ENCODE peak calls at places on chromosome 9, in four cellular contexts. J is thyroid gland, O is ovary, L is gastrocnemius medialis. D is an unnamed sample.

GRCh38 chr9:136532799-136533774 is 12.8 kb downstream of the NOTCH1 start:
- DNase-seq in O (no peak), J (no peak), L (no peak), D (peak; percentile 63)

GRCh38 chr9:80775515-80775914 is 913.8 kb downstream of the TLE1 start:
- DNase-seq in L (no peak), J (no peak), O (no peak), D (no peak)

GRCh38 chr9:113993838-113994540 is 84.1 kb downstream of the AMBP start:
- DNase-seq in J (peak; percentile 98), O (peak; percentile 58), L (peak; percentile 77), D (peak; percentile 60)

GRCh38 chr9:92975452-92975770 is 28.1 kb downstream of the FGD3 start:
- DNase-seq in J (no peak), L (no peak), O (no peak), D (no peak)

GRCh38 chr9:32677931-32678330 is 42.5 kb upstream of the TAF1L start:
- DNase-seq in O (no peak), J (no peak), L (no peak), D (no peak)

GRCh38 chr9:129252937-129253819 is 75.1 kb upstream of the IER5L start:
- DNase-seq in O (no peak), J (no peak), L (no peak), D (no peak)

GRCh38 chr9:123749580-123750202 is 180.2 kb downstream of the DENND1A start:
- DNase-seq in J (no peak), L (no peak), O (no peak), D (no peak)

GRCh38 chr9:109276469-109277440 is 44.1 kb downstream of the EPB41L4B start:
- DNase-seq in L (no peak), J (no peak), O (no peak), D (no peak)

GRCh38 chr9:134689320-134690181 is 47.9 kb downstream of the COL5A1 start:
- DNase-seq in O (peak; percentile 81), L (peak; percentile 36), J (peak; percentile 61), D (peak; percentile 70)

GRCh38 chr9:111937301-111937700 is 40.7 kb downstream of the UGCG start:
- DNase-seq in O (no peak), L (no peak), J (no peak), D (no peak)

GRCh38 chr9:121292801-121293241 is 24.9 kb downstream of the GSN start:
- DNase-seq in L (no peak), J (no peak), O (no peak), D (no peak)

GRCh38 chr9:81833563-81834345 is 94.5 kb upstream of the SPATA31D4 start:
- DNase-seq in O (no peak), J (no peak), L (no peak), D (no peak)

GRCh38 chr9:123266655-123267421 is 1.5 kb downstream of the STRBP start:
- DNase-seq in L (no peak), O (no peak), J (no peak), D (no peak)

GRCh38 chr9:83622814-83623633 is at the start of gene IDNK:
- DNase-seq in L (peak; percentile 9), O (peak; percentile 73), J (peak; percentile 66), D (peak; percentile 88)

GRCh38 chr9:98331536-98332259 is 76.2 kb upstream of the TBC1D2 start:
- DNase-seq in J (no peak), L (no peak), O (no peak), D (no peak)

DNA sequence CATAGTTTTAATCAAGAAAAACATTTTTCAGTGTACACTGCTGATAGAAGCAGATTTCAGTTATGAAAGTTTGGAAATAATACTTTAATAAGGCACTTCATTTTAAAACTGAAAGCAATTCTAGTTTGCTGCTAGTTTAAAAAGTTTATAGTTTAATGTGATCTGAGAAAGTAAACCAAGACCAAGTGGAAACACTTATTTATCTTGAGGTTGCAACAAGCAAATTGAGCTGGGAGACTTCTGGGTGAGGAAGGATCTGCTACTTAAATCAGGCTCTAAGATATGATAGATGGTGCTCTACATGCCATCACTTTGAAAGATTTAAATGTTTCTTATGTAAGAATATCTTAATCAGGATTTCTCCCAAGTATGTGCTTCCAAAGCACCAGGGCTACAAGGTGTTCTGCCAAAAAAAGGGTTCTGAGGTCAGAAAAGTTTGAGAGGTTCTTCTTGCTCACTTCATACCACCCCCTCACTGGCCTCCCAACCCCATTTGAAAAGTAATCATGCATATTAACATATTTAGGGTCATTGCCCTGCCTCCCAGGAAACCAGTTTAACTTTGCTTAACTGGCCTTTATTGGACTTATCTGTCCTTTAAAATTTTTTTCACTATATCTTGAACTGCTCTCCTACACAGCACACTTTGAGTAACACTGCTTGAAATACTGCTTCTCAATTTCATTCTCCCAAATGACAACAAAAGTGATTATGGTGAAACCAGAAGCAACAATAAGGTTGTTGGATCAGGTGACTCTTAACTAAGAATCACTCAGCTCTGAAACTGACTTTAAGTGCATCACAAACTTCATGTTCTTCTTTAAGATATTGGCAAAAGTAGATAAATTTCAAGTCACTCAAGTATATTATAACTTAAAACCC is 15.5 kb downstream of the SLC44A1 start:
- DNase-seq in L (no peak), J (peak; percentile 69), O (no peak), D (no peak)
- H3K4me1 ChIP-seq in L (peaks cover 29% of the 10 kb centered on the region), J (peaks cover 80% of the 10 kb centered on the region), O (peaks cover 12% of the 10 kb centered on the region), D (peaks cover 32% of the 10 kb centered on the region)

DNA sequence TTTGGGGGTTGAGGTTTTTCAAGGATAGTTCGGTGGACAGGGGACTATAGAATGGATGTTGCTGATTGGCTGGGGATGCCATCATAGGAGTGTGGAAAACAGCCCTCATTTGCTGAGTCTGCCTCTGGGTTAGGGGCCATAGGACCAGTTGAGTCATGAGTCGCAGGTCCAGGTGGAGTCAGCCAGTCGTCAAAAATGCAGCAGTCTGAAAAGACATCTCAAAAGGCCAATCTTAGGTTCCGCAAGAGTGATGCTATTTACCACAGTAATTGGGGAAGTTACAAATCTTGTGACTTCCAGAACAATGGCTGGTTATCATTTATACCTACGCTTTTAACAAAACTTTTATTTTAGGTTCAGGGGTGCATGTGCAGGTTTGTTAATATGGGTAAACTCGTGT is 276.0 kb upstream of the DMRT1 start:
- DNase-seq in O (no peak), J (no peak), L (no peak), D (no peak)
- H3K4me3 ChIP-seq in O (no peak overlapping the region), J (no peak overlapping the region), L (no peak overlapping the region), D (no peak overlapping the region)

DNA sequence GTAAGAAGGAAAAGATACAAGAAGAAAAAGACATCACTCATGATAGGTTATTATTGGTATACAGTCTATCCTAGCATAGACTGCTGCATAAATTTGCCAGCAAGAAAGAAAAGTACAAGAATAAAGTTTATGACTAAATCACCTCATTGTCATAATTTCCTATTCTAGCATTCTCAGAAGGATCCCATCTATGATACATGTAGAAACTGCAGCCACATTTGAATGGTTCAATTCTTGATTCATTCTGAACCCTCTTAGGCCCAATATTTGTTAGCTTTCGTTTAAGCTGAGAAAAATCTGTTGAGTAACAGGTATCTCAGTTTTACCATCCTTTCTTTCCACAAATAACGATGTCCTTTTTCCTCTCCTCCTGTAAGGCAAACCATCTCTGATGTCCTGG is 21.2 kb downstream of the INVS start:
- DNase-seq in J (no peak), L (no peak), O (no peak), D (no peak)
- TF ChIP-seq CTCF in J (no peak), L (no peak), O (no peak), D (no peak)

DNA sequence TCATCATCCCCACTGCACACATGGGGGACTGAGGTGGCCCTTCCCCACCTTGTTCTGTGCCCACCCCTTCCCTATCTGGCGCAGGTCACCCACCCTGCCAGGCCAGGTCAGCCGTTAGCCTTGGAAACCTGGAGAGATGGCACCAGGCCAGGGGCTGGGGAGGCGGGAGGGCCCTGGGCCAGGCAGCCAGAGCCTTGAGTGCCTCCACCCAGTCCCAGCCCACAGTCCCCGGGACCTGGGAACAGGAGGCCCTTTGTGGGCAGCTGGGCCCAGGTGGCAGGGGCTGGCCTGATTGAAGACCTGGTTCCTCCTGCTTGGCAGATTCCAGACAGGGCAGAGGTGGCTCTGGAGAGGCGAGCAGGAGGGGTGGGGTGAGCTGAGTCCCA is 70.6 kb downstream of the LRSAM1 start:
- DNase-seq in J (peak; percentile 85), O (peak; percentile 74), L (no peak), D (peak; percentile 56)
- H3K4me1 ChIP-seq in J (peaks cover 42% of the 10 kb centered on the region), O (peaks cover 22% of the 10 kb centered on the region), L (peaks cover 18% of the 10 kb centered on the region), D (peaks cover 12% of the 10 kb centered on the region)

GRCh38 chr9:75998107-75998780 is 107.8 kb downstream of the PCSK5 start:
- DNase-seq in O (no peak), L (no peak), J (no peak), D (no peak)

GRCh38 chr9:75995066-75995465 is 104.6 kb downstream of the PCSK5 start:
- DNase-seq in L (no peak), J (no peak), O (no peak), D (no peak)

GRCh38 chr9:75993434-75993833 is 103.0 kb downstream of the PCSK5 start:
- DNase-seq in J (no peak), L (no peak), O (no peak), D (no peak)

GRCh38 chr9:75997196-75997595 is 106.7 kb downstream of the PCSK5 start:
- DNase-seq in O (no peak), J (no peak), L (no peak), D (no peak)

DNA sequence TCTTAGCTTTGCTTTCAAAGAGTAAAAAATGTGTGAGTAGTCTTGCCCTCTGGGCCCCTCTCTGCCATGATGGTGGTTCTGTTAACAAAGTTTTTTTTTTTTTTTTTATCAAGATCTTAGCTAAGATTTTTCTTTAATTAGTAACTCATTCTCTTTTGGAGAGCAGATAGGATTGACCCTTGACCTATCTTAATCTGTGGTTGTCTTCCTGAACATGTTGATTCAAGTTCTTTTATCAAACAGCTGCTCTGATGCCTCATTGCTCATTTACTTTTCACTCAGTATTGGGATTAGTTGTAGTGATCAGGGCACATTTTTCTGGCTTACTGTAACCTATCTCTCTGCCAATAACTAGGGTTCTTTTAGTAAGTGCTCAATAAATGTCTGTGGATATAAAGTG is 106.3 kb downstream of the PCSK5 start:
- DNase-seq in J (no peak), O (no peak), L (no peak), D (no peak)
- H3K4me3 ChIP-seq in J (no peak overlapping the region), O (no peak overlapping the region), L (no peak overlapping the region), D (no peak overlapping the region)

GRCh38 chr9:19629506-19629905 is 159.3 kb downstream of the SLC24A2 start:
- DNase-seq in O (no peak), L (no peak), J (no peak), D (no peak)
- TF ChIP-seq CTCF in O (no peak), L (no peak), J (no peak), D (no peak)